ENCODE peak calls at places on chromosomes 1 and 21, in four cellular contexts. F is activated CD4-positive, alpha-beta memory T cell treated with anti-CD3 and anti-CD28 coated beads, Interleukin-2, amount 10 ng/mL, durations not matched to agents 7 days and 5 days; L is activated T-cell treated with anti-CD3 and anti-CD28 coated beads, Interleukin-2, amount 50 U/mL, for 1 hour; B is hypothalamus. T is an unnamed sample.

GRCh38 chr1:224616761-224617409 is 768 bp downstream of the CNIH3 start:
- DNase-seq in F (no peak), L (peak), B (no peak), T (no peak)

GRCh38 chr1:48040122-48040521 is 42.9 kb upstream of the TRABD2B start:
- DNase-seq in F (no peak), L (no peak), B (no peak), T (no peak)

GRCh38 chr1:76611782-76612445 is 255.4 kb upstream of the ST6GALNAC5 start:
- DNase-seq in F (no peak), L (no peak), B (no peak), T (no peak)

GRCh38 chr1:75808921-75809320 is 12.2 kb downstream of the MSH4 start:
- DNase-seq in F (no peak), L (no peak), B (no peak), T (no peak)

GRCh38 chr1:154840557-154841176 is 29.4 kb downstream of the KCNN3 start:
- DNase-seq in F (no peak), L (no peak), B (no peak), T (no peak)

GRCh38 chr21:37155216-37155615 is 82.2 kb downstream of the TTC3 start:
- DNase-seq in F (no peak), L (no peak), B (no peak), T (no peak)

GRCh38 chr1:27109103-27109822 is 45.7 kb downstream of the SLC9A1 start:
- DNase-seq in F (peak), L (no peak), B (no peak), T (no peak)

GRCh38 chr21:43751955-43752591 is 24.0 kb downstream of the CSTB start:
- DNase-seq in F (no peak), L (no peak), B (no peak), T (no peak)

GRCh38 chr1:1086911-1087341 is 12.8 kb upstream of the RNF223 start:
- DNase-seq in F (no peak), L (peak), B (no peak), T (no peak)

GRCh38 chr1:100462291-100463040 is 75.5 kb upstream of the GPR88 start:
- DNase-seq in F (no peak), L (no peak), B (no peak), T (no peak)

GRCh38 chr1:212612251-212612961 is 3.8 kb downstream of the ATF3 start:
- DNase-seq in F (no peak), L (no peak), B (no peak), T (no peak)

GRCh38 chr1:228334226-228334935 is 72.3 kb downstream of the TRIM11 start:
- DNase-seq in F (no peak), L (peak), B (no peak), T (no peak)

GRCh38 chr1:112344754-112345423 is 51.1 kb upstream of the CTTNBP2NL start:
- DNase-seq in F (peak), L (peak), B (no peak), T (peak)

GRCh38 chr1:60759257-60759656 is 323.1 kb upstream of the NFIA start:
- DNase-seq in F (no peak), L (no peak), B (no peak), T (no peak)

GRCh38 chr1:58047265-58047858 is 499.2 kb downstream of the OMA1 start:
- DNase-seq in F (no peak), L (no peak), B (no peak), T (no peak)

T was measured in central memory CD8-positive, alpha-beta T cell.